ENCODE peak calls at places on chromosomes 2 and 18, in seven cellular contexts. One of them, this sample, is unnamed.

GRCh38 chr18:61965306-61965705 is 72.5 kb upstream of the RNF152 start:
- DNase-seq in activated naive CD4-positive, alpha-beta T cell: no peak
- DNase-seq in thoracic aorta: no peak
- DNase-seq in left ventricle myocardium superior: no peak
- DNase-seq in NCI-H1105 treated with DMSO at 0.1 percent for 48 hours: no peak
- DNase-seq in left ventricle myocardium inferior: no peak
- DNase-seq in KBM-7: no peak
- DNase-seq in this sample: no peak

GRCh38 chr18:13139885-13140450 is 78.6 kb upstream of the LDLRAD4 start:
- DNase-seq in activated naive CD4-positive, alpha-beta T cell: no peak
- DNase-seq in thoracic aorta: no peak
- DNase-seq in left ventricle myocardium superior: no peak
- DNase-seq in NCI-H1105 treated with DMSO at 0.1 percent for 48 hours: no peak
- DNase-seq in left ventricle myocardium inferior: no peak
- DNase-seq in KBM-7: no peak
- DNase-seq in this sample: peak

GRCh38 chr2:109510136-109511028 is 103.4 kb downstream of the SEPTIN10 start:
- DNase-seq in activated naive CD4-positive, alpha-beta T cell: peak
- DNase-seq in thoracic aorta: peak
- DNase-seq in left ventricle myocardium superior: peak
- DNase-seq in NCI-H1105 treated with DMSO at 0.1 percent for 48 hours: peak
- DNase-seq in left ventricle myocardium inferior: peak
- DNase-seq in KBM-7: peak
- DNase-seq in this sample: peak

GRCh38 chr2:207014424-207014823 is 75.1 kb downstream of the CPO start:
- DNase-seq in activated naive CD4-positive, alpha-beta T cell: no peak
- DNase-seq in thoracic aorta: no peak
- DNase-seq in left ventricle myocardium superior: no peak
- DNase-seq in NCI-H1105 treated with DMSO at 0.1 percent for 48 hours: no peak
- DNase-seq in left ventricle myocardium inferior: no peak
- DNase-seq in KBM-7: no peak
- DNase-seq in this sample: no peak

GRCh38 chr2:22002066-22002465 is 878.3 kb downstream of the TDRD15 start:
- DNase-seq in activated naive CD4-positive, alpha-beta T cell: no peak
- DNase-seq in thoracic aorta: no peak
- DNase-seq in left ventricle myocardium superior: no peak
- DNase-seq in NCI-H1105 treated with DMSO at 0.1 percent for 48 hours: no peak
- DNase-seq in left ventricle myocardium inferior: no peak
- DNase-seq in KBM-7: peak
- DNase-seq in this sample: no peak

GRCh38 chr2:26772064-26773001 is 8.2 kb downstream of the SLC35F6 start:
- DNase-seq in activated naive CD4-positive, alpha-beta T cell: no peak
- DNase-seq in thoracic aorta: peak
- DNase-seq in left ventricle myocardium superior: peak
- DNase-seq in NCI-H1105 treated with DMSO at 0.1 percent for 48 hours: no peak
- DNase-seq in left ventricle myocardium inferior: peak
- DNase-seq in KBM-7: peak
- DNase-seq in this sample: peak

GRCh38 chr18:2223859-2224258 is 347.4 kb downstream of the METTL4 start:
- DNase-seq in activated naive CD4-positive, alpha-beta T cell: no peak
- DNase-seq in thoracic aorta: no peak
- DNase-seq in left ventricle myocardium superior: no peak
- DNase-seq in NCI-H1105 treated with DMSO at 0.1 percent for 48 hours: peak
- DNase-seq in left ventricle myocardium inferior: no peak
- DNase-seq in KBM-7: peak
- DNase-seq in this sample: peak

GRCh38 chr2:48209214-48209885 is 303.1 kb upstream of the FBXO11 start:
- DNase-seq in activated naive CD4-positive, alpha-beta T cell: no peak
- DNase-seq in thoracic aorta: no peak
- DNase-seq in left ventricle myocardium superior: no peak
- DNase-seq in NCI-H1105 treated with DMSO at 0.1 percent for 48 hours: no peak
- DNase-seq in left ventricle myocardium inferior: no peak
- DNase-seq in KBM-7: no peak
- DNase-seq in this sample: no peak

GRCh38 chr2:217553689-217554088 is 449.1 kb downstream of the TNS1 start:
- DNase-seq in activated naive CD4-positive, alpha-beta T cell: no peak
- DNase-seq in thoracic aorta: no peak
- DNase-seq in left ventricle myocardium superior: no peak
- DNase-seq in NCI-H1105 treated with DMSO at 0.1 percent for 48 hours: no peak
- DNase-seq in left ventricle myocardium inferior: no peak
- DNase-seq in KBM-7: no peak
- DNase-seq in this sample: no peak

GRCh38 chr2:159249955-159250723 is 36.4 kb downstream of the WDSUB1 start:
- DNase-seq in activated naive CD4-positive, alpha-beta T cell: no peak
- DNase-seq in thoracic aorta: peak
- DNase-seq in left ventricle myocardium superior: peak
- DNase-seq in NCI-H1105 treated with DMSO at 0.1 percent for 48 hours: peak
- DNase-seq in left ventricle myocardium inferior: no peak
- DNase-seq in KBM-7: peak
- DNase-seq in this sample: no peak

GRCh38 chr18:73879771-73880170 is 267.9 kb downstream of the FBXO15 start:
- DNase-seq in activated naive CD4-positive, alpha-beta T cell: no peak
- DNase-seq in thoracic aorta: no peak
- DNase-seq in left ventricle myocardium superior: no peak
- DNase-seq in NCI-H1105 treated with DMSO at 0.1 percent for 48 hours: no peak
- DNase-seq in left ventricle myocardium inferior: no peak
- DNase-seq in KBM-7: no peak
- DNase-seq in this sample: no peak

GRCh38 chr18:415627-416612 is 84.6 kb downstream of the COLEC12 start:
- DNase-seq in activated naive CD4-positive, alpha-beta T cell: no peak
- DNase-seq in thoracic aorta: no peak
- DNase-seq in left ventricle myocardium superior: no peak
- DNase-seq in NCI-H1105 treated with DMSO at 0.1 percent for 48 hours: no peak
- DNase-seq in left ventricle myocardium inferior: no peak
- DNase-seq in KBM-7: no peak
- DNase-seq in this sample: no peak

GRCh38 chr2:25078171-25079049 is 36.5 kb downstream of the EFR3B start:
- DNase-seq in activated naive CD4-positive, alpha-beta T cell: no peak
- DNase-seq in thoracic aorta: no peak
- DNase-seq in left ventricle myocardium superior: no peak
- DNase-seq in NCI-H1105 treated with DMSO at 0.1 percent for 48 hours: peak
- DNase-seq in left ventricle myocardium inferior: no peak
- DNase-seq in KBM-7: no peak
- DNase-seq in this sample: peak

GRCh38 chr18:61890344-61890743 is 2.5 kb downstream of the RNF152 start:
- DNase-seq in activated naive CD4-positive, alpha-beta T cell: no peak
- DNase-seq in thoracic aorta: no peak
- DNase-seq in left ventricle myocardium superior: no peak
- DNase-seq in NCI-H1105 treated with DMSO at 0.1 percent for 48 hours: no peak
- DNase-seq in left ventricle myocardium inferior: no peak
- DNase-seq in KBM-7: no peak
- DNase-seq in this sample: no peak

GRCh38 chr18:29644276-29644675 is 1398.3 kb downstream of the DSC3 start:
- DNase-seq in activated naive CD4-positive, alpha-beta T cell: no peak
- DNase-seq in thoracic aorta: no peak
- DNase-seq in left ventricle myocardium superior: no peak
- DNase-seq in NCI-H1105 treated with DMSO at 0.1 percent for 48 hours: no peak
- DNase-seq in left ventricle myocardium inferior: no peak
- DNase-seq in KBM-7: no peak
- DNase-seq in this sample: no peak

GRCh38 chr2:175154670-175155082 is 13.3 kb downstream of the ATF2 start:
- DNase-seq in activated naive CD4-positive, alpha-beta T cell: no peak
- DNase-seq in thoracic aorta: no peak
- DNase-seq in left ventricle myocardium superior: no peak
- DNase-seq in NCI-H1105 treated with DMSO at 0.1 percent for 48 hours: no peak
- DNase-seq in left ventricle myocardium inferior: no peak
- DNase-seq in KBM-7: no peak
- DNase-seq in this sample: no peak

GRCh38 chr18:12597775-12598174 is 60.1 kb downstream of the SPIRE1 start:
- DNase-seq in activated naive CD4-positive, alpha-beta T cell: no peak
- DNase-seq in thoracic aorta: peak
- DNase-seq in left ventricle myocardium superior: peak
- DNase-seq in NCI-H1105 treated with DMSO at 0.1 percent for 48 hours: no peak
- DNase-seq in left ventricle myocardium inferior: peak
- DNase-seq in KBM-7: no peak
- DNase-seq in this sample: peak

GRCh38 chr18:36311026-36311570 is 13.6 kb downstream of the FHOD3 start:
- DNase-seq in activated naive CD4-positive, alpha-beta T cell: no peak
- DNase-seq in thoracic aorta: no peak
- DNase-seq in left ventricle myocardium superior: no peak
- DNase-seq in NCI-H1105 treated with DMSO at 0.1 percent for 48 hours: no peak
- DNase-seq in left ventricle myocardium inferior: no peak
- DNase-seq in KBM-7: no peak
- DNase-seq in this sample: no peak

GRCh38 chr2:74843371-74844298 is 9.7 kb downstream of the HK2 start:
- DNase-seq in activated naive CD4-positive, alpha-beta T cell: no peak
- DNase-seq in thoracic aorta: no peak
- DNase-seq in left ventricle myocardium superior: no peak
- DNase-seq in NCI-H1105 treated with DMSO at 0.1 percent for 48 hours: no peak
- DNase-seq in left ventricle myocardium inferior: no peak
- DNase-seq in KBM-7: no peak
- DNase-seq in this sample: peak

GRCh38 chr2:60973705-60974104 is 43.8 kb upstream of the PEX13 start:
- DNase-seq in activated naive CD4-positive, alpha-beta T cell: no peak
- DNase-seq in thoracic aorta: no peak
- DNase-seq in left ventricle myocardium superior: no peak
- DNase-seq in NCI-H1105 treated with DMSO at 0.1 percent for 48 hours: no peak
- DNase-seq in left ventricle myocardium inferior: no peak
- DNase-seq in KBM-7: no peak
- DNase-seq in this sample: no peak

GRCh38 chr2:217872319-217872718 is 130.5 kb downstream of the TNS1 start:
- DNase-seq in activated naive CD4-positive, alpha-beta T cell: no peak
- DNase-seq in thoracic aorta: no peak
- DNase-seq in left ventricle myocardium superior: no peak
- DNase-seq in NCI-H1105 treated with DMSO at 0.1 percent for 48 hours: no peak
- DNase-seq in left ventricle myocardium inferior: no peak
- DNase-seq in KBM-7: no peak
- DNase-seq in this sample: no peak

GRCh38 chr2:160367887-160368286 is 125.7 kb downstream of the RBMS1 start:
- DNase-seq in activated naive CD4-positive, alpha-beta T cell: no peak
- DNase-seq in thoracic aorta: no peak
- DNase-seq in left ventricle myocardium superior: no peak
- DNase-seq in NCI-H1105 treated with DMSO at 0.1 percent for 48 hours: no peak
- DNase-seq in left ventricle myocardium inferior: no peak
- DNase-seq in KBM-7: peak
- DNase-seq in this sample: no peak

GRCh38 chr2:173213181-173213580 is 137.5 kb downstream of the MAP3K20 start:
- DNase-seq in activated naive CD4-positive, alpha-beta T cell: no peak
- DNase-seq in thoracic aorta: no peak
- DNase-seq in left ventricle myocardium superior: no peak
- DNase-seq in NCI-H1105 treated with DMSO at 0.1 percent for 48 hours: no peak
- DNase-seq in left ventricle myocardium inferior: no peak
- DNase-seq in KBM-7: no peak
- DNase-seq in this sample: no peak

GRCh38 chr18:44637210-44638051 is 43.3 kb upstream of the SETBP1 start:
- DNase-seq in activated naive CD4-positive, alpha-beta T cell: no peak
- DNase-seq in thoracic aorta: no peak
- DNase-seq in left ventricle myocardium superior: no peak
- DNase-seq in NCI-H1105 treated with DMSO at 0.1 percent for 48 hours: no peak
- DNase-seq in left ventricle myocardium inferior: no peak
- DNase-seq in KBM-7: no peak
- DNase-seq in this sample: no peak

GRCh38 chr2:203949228-203949627 is 12.7 kb downstream of the ICOS start:
- DNase-seq in activated naive CD4-positive, alpha-beta T cell: no peak
- DNase-seq in thoracic aorta: no peak
- DNase-seq in left ventricle myocardium superior: no peak
- DNase-seq in NCI-H1105 treated with DMSO at 0.1 percent for 48 hours: no peak
- DNase-seq in left ventricle myocardium inferior: no peak
- DNase-seq in KBM-7: no peak
- DNase-seq in this sample: no peak